ENCODE peak calls at places on chromosomes 6 and 20, in nine cellular contexts. C is pancreas, O is endodermal cell, J is heart left ventricle, M is hepatocyte, H is ovary, D is right lobe of liver, P is adrenal gland, U is neuronal stem cell. A is an unnamed sample.

GRCh38 chr6:45836984-45837383 is 178.7 kb downstream of the CLIC5 start:
- DNase-seq in U (no peak), P (no peak), C (no peak), D (no peak), H (no peak), M (no peak), J (no peak), O (no peak), A (no peak)

GRCh38 chr6:168715643-168716481 is 274.9 kb downstream of the SMOC2 start:
- DNase-seq in J (no peak), M (no peak), H (no peak), D (peak; percentile 22), P (no peak), C (no peak), U (no peak), O (no peak), A (no peak)

GRCh38 chr20:7673841-7674240 is 266.4 kb downstream of the HAO1 start:
- DNase-seq in O (no peak), C (no peak), M (no peak), D (no peak), H (no peak), J (no peak), U (no peak), P (no peak), A (no peak)

GRCh38 chr6:119240257-119241123 is 109.1 kb downstream of the MAN1A1 start:
- DNase-seq in O (peak; percentile 52), H (no peak), C (no peak), J (no peak), D (no peak), M (no peak), P (no peak), U (peak; percentile 8), A (no peak)

GRCh38 chr20:32508775-32509119 is 76.4 kb downstream of the NOL4L start:
- DNase-seq in H (no peak), O (peak; percentile 42), P (no peak), C (no peak), M (no peak), U (no peak), J (no peak), D (peak; percentile 12), A (peak; percentile 56)

GRCh38 chr20:31925631-31926030 is 26.2 kb downstream of the PDRG1 start:
- DNase-seq in D (no peak), U (no peak), P (no peak), C (no peak), H (no peak), M (no peak), O (no peak), J (no peak), A (peak; percentile 66)

GRCh38 chr6:143232849-143233248 is 172.2 kb downstream of the AIG1 start:
- DNase-seq in H (peak; percentile 28), U (peak; percentile 21), C (no peak), P (peak; percentile 21), J (no peak), M (peak; percentile 28), O (peak; percentile 83), D (no peak), A (no peak)

GRCh38 chr20:7695622-7696021 is 244.6 kb downstream of the HAO1 start:
- DNase-seq in O (no peak), M (no peak), C (no peak), J (no peak), P (no peak), H (no peak), U (no peak), D (no peak), A (no peak)

GRCh38 chr6:113560908-113561307 is 296.2 kb upstream of the MARCKS start:
- DNase-seq in C (no peak), U (no peak), O (no peak), D (no peak), J (no peak), M (no peak), P (no peak), H (no peak), A (no peak)

GRCh38 chr6:42698217-42698616 is 24.2 kb downstream of the PRPH2 start:
- DNase-seq in O (peak; percentile 64), P (no peak), J (no peak), H (no peak), D (no peak), C (no peak), U (no peak), M (no peak), A (no peak)

GRCh38 chr20:23634985-23635767 is 2.6 kb downstream of the CST3 start:
- DNase-seq in H (no peak), C (no peak), P (no peak), J (no peak), O (no peak), M (no peak), U (no peak), D (peak; percentile 96), A (no peak)
- H3K4me1 ChIP-seq in H (peaks cover 14% of the 10 kb centered on the region), C (peaks cover 8% of the 10 kb centered on the region), P (peaks cover 12% of the 10 kb centered on the region), J (peaks cover 26% of the 10 kb centered on the region), O (peaks cover 7% of the 10 kb centered on the region), M (peaks cover 11% of the 10 kb centered on the region), U (peaks cover 5% of the 10 kb centered on the region), D (peaks cover 4% of the 10 kb centered on the region), A (peaks cover 23% of the 10 kb centered on the region)

DNA sequence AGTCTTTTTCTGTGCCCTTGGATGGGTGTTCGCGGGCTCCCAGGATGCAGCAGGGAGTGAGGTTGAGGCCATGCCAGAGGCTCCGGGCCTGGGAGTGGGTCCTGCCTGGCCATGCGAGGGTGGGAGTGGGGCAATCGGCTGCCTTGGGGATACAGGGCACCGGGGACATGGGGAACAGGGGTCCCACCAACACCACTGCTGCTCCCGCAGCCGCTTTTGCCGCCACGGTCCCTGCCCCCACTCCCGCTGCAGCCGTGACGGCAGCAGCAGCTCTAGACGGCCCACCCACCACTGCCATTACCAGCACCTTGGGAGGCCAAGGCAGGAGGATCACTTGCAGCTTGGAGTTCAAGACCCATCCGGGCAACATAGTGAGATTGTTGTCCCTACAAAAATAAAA is 35.3 kb upstream of the FAM50B start:
- DNase-seq in P (no peak), M (no peak), O (no peak), C (no peak), U (no peak), H (no peak), J (no peak), D (no peak), A (no peak)
- H3K36me3 ChIP-seq in P (no peaks in the 10 kb centered on the region), M (no peaks in the 10 kb centered on the region), O (no peaks in the 10 kb centered on the region), C (no peaks in the 10 kb centered on the region), U (no peaks in the 10 kb centered on the region), H (no peaks in the 10 kb centered on the region), J (no peaks in the 10 kb centered on the region), D (no peaks in the 10 kb centered on the region), A (no peaks in the 10 kb centered on the region)

DNA sequence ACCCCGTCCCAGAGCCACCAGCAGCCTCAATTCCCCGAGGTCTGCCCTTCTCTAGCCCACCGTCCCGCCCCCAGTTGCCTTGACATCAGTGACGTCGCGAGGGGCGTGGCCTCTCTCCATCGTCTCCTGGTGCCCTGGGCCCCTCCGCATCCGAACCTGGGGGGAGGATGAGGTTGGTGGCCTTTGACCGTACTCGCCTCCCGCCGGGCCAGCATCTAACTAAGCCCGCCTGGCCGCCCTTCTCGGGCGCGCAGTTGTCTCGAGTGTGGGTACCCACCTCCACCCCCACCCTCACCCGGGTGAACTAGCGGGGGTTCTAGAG is 5.5 kb upstream of the ARMC12 start:
- DNase-seq in U (peak; percentile 94), M (peak; percentile 94), P (peak; percentile 97), O (peak; percentile 98), J (peak; percentile 98), C (peak; percentile 86), H (peak; percentile 97), D (peak; percentile 97), A (peak; percentile 92)
- H3K4me1 ChIP-seq in U (peaks cover 35% of the 10 kb centered on the region), M (peaks cover 53% of the 10 kb centered on the region), P (peaks cover 55% of the 10 kb centered on the region), O (peaks cover 3% of the 10 kb centered on the region), J (peaks cover 37% of the 10 kb centered on the region), C (peaks cover 50% of the 10 kb centered on the region), H (peaks cover 17% of the 10 kb centered on the region), D (peaks cover 15% of the 10 kb centered on the region), A (peaks cover 60% of the 10 kb centered on the region)

DNA sequence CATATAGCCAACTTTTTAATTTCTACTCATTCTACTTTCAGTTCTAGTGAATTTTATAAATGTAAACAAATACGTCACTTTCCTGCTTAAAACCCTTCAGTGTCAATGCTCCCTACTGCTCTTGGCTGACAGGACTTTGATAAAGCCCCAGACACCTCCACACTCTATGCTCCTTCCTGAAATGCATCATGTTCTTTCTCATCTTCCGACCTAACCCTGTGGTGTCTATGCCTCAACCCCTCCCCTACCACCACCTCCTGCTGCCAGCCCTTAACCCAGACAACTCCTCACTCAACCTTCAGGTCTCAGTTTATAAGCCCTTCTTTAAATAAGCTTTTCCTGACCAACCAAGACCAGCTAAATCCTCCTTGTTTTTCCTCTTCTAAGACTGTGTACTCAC is 19.1 kb downstream of the TLDC2 start:
- DNase-seq in D (no peak), H (no peak), J (no peak), O (no peak), C (no peak), P (no peak), U (no peak), M (no peak), A (peak; percentile 32)
- H3K36me3 ChIP-seq in D (peaks cover 61% of the 10 kb centered on the region), H (no peaks in the 10 kb centered on the region), J (peaks cover 96% of the 10 kb centered on the region), O (no peaks in the 10 kb centered on the region), C (peaks cover 6% of the 10 kb centered on the region), P (no peaks in the 10 kb centered on the region), U (no peaks in the 10 kb centered on the region), M (no peaks in the 10 kb centered on the region), A (peaks cover 26% of the 10 kb centered on the region)

GRCh38 chr20:50843331-50844276 is 48.7 kb downstream of the BCAS4 start:
- DNase-seq in H (no peak), C (no peak), J (no peak), O (no peak), D (no peak), U (no peak), P (no peak), M (no peak), A (peak; percentile 78)
- H3K4me1 ChIP-seq in H (peaks cover 4% of the 10 kb centered on the region), C (peaks cover 5% of the 10 kb centered on the region), J (peaks cover 4% of the 10 kb centered on the region), O (no peaks in the 10 kb centered on the region), D (no peaks in the 10 kb centered on the region), U (peaks cover 5% of the 10 kb centered on the region), P (peaks cover 5% of the 10 kb centered on the region), M (peaks cover under 1% of the 10 kb centered on the region), A (peaks cover 61% of the 10 kb centered on the region)

GRCh38 chr6:158789115-158789917 is 29.9 kb downstream of the EZR start:
- DNase-seq in D (no peak), U (no peak), P (no peak), H (no peak), C (no peak), J (no peak), M (no peak), O (peak; percentile 44), A (no peak)

GRCh38 chr6:158797331-158798202 is 21.6 kb downstream of the EZR start:
- DNase-seq in P (no peak), D (no peak), J (no peak), C (no peak), O (peak; percentile 11), M (no peak), H (no peak), U (no peak), A (no peak)

GRCh38 chr6:158795516-158795915 is 23.7 kb downstream of the EZR start:
- DNase-seq in U (no peak), O (no peak), M (no peak), C (no peak), P (no peak), H (no peak), D (no peak), J (no peak), A (no peak)

GRCh38 chr6:158796353-158796752 is 22.8 kb downstream of the EZR start:
- DNase-seq in C (no peak), O (peak; percentile 38), D (no peak), J (no peak), U (no peak), P (no peak), M (no peak), H (no peak), A (no peak)

GRCh38 chr6:158793432-158793831 is 25.7 kb downstream of the EZR start:
- DNase-seq in M (peak; percentile 34), C (no peak), U (no peak), H (no peak), O (peak; percentile 65), D (no peak), J (no peak), P (no peak), A (no peak)
- H3K36me3 ChIP-seq in M (no peaks in the 10 kb centered on the region), C (no peaks in the 10 kb centered on the region), U (peaks cover 10% of the 10 kb centered on the region), H (no peaks in the 10 kb centered on the region), O (peaks cover 54% of the 10 kb centered on the region), D (peaks cover 2% of the 10 kb centered on the region), J (peaks cover 6% of the 10 kb centered on the region), P (no peaks in the 10 kb centered on the region), A (peaks cover 74% of the 10 kb centered on the region)

A was measured in RWPE2.